ENCODE peak calls at places on chromosomes 13 and 19, in nine cellular contexts. U is upper lobe of right lung; O is kidney; B is PC-9; V is transverse colon; A is CD4-positive, alpha-beta memory T cell; R is upper lobe of left lung; J is GM23338; T is gastrocnemius medialis. C is an unnamed sample. For H3K36me3, the result is how much of the 10 kb centered on the place peaks cover.

GRCh38 chr19:30350995-30351394 is 21.2 kb upstream of the ZNF536 start:
- DNase-seq in U (no peak), O (no peak), B (no peak), V (no peak), A (no peak), R (no peak), J (no peak), T (no peak), C (no peak)

GRCh38 chr13:101144808-101145419 is 271.4 kb downstream of the NALCN start:
- DNase-seq in U (no peak), O (no peak), B (peak), V (no peak), A (peak), R (no peak), J (peak), T (no peak), C (no peak)

GRCh38 chr13:111204438-111205177 is 89.5 kb downstream of the ARHGEF7 start:
- DNase-seq in U (peak), O (no peak), B (no peak), V (no peak), A (no peak), R (peak), J (peak), T (no peak), C (no peak)

GRCh38 chr19:48713041-48713863 is 6.3 kb downstream of the MAMSTR start:
- DNase-seq in U (no peak), O (peak), B (peak), V (no peak), A (no peak), R (peak), J (peak), T (no peak), C (no peak)

GRCh38 chr19:50779504-50780457 is 9.5 kb downstream of the GPR32 start:
- DNase-seq in U (no peak), O (no peak), B (no peak), V (no peak), A (no peak), R (no peak), J (no peak), T (no peak), C (no peak)

GRCh38 chr19:57903298-57904174 is 12.9 kb downstream of the ZNF417 start:
- DNase-seq in U (no peak), O (no peak), B (no peak), V (no peak), A (peak), R (no peak), J (peak), T (no peak), C (no peak)

GRCh38 chr13:106532111-106532929 is 3.1 kb downstream of the EFNB2 start:
- DNase-seq in U (no peak), O (no peak), B (peak), V (no peak), A (no peak), R (no peak), J (no peak), T (no peak), C (no peak)

GRCh38 chr13:25943666-25944065 is 108.2 kb downstream of the SHISA2 start:
- DNase-seq in U (no peak), O (no peak), B (no peak), V (no peak), A (no peak), R (no peak), J (no peak), T (no peak), C (no peak)

GRCh38 chr13:30639671-30640070 is 22.0 kb downstream of the USPL1 start:
- DNase-seq in U (no peak), O (no peak), B (no peak), V (no peak), A (no peak), R (no peak), J (no peak), T (no peak), C (no peak)

GRCh38 chr19:45069056-45069455 is 7.2 kb downstream of the ZNF296 start:
- DNase-seq in U (no peak), O (no peak), B (peak), V (no peak), A (no peak), R (peak), J (peak), T (no peak), C (no peak)

GRCh38 chr13:21529102-21529893 is 70.2 kb upstream of the ZDHHC20 start:
- DNase-seq in U (no peak), O (no peak), B (no peak), V (no peak), A (no peak), R (no peak), J (no peak), T (no peak), C (no peak)

GRCh38 chr13:108213946-108214345 is 1.4 kb downstream of the LIG4 start:
- DNase-seq in U (no peak), O (no peak), B (no peak), V (no peak), A (no peak), R (no peak), J (no peak), T (no peak), C (no peak)

GRCh38 chr19:12159773-12160414 is 3.0 kb upstream of the ZNF136 start:
- DNase-seq in U (no peak), O (no peak), B (no peak), V (no peak), A (no peak), R (peak), J (peak), T (no peak), C (no peak)

GRCh38 chr19:51422053-51422448 is 4.6 kb upstream of the SIGLEC10 start:
- DNase-seq in U (peak), O (peak), B (peak), V (peak), A (peak), R (peak), J (peak), T (no peak), C (no peak)

GRCh38 chr13:52845766-52846566 is 2.5 kb downstream of the PCDH8 start:
- DNase-seq in U (peak), O (peak), B (no peak), V (peak), A (no peak), R (peak), J (peak), T (no peak), C (peak)

GRCh38 chr19:3644351-3645066 is 17.9 kb upstream of the CACTIN start:
- DNase-seq in U (no peak), O (no peak), B (no peak), V (no peak), A (no peak), R (peak), J (no peak), T (no peak), C (no peak)

GRCh38 chr19:3648037-3648905 is 21.7 kb upstream of the CACTIN start:
- DNase-seq in U (no peak), O (no peak), B (no peak), V (no peak), A (no peak), R (peak), J (no peak), T (no peak), C (no peak)

GRCh38 chr19:3645067-3645396 is 18.4 kb upstream of the CACTIN start:
- DNase-seq in U (no peak), O (no peak), B (no peak), V (no peak), A (no peak), R (peak), J (no peak), T (no peak), C (no peak)

GRCh38 chr19:3645726-3646125 is 19.1 kb upstream of the CACTIN start:
- DNase-seq in U (no peak), O (no peak), B (no peak), V (no peak), A (no peak), R (peak), J (no peak), T (no peak), C (no peak)

DNA sequence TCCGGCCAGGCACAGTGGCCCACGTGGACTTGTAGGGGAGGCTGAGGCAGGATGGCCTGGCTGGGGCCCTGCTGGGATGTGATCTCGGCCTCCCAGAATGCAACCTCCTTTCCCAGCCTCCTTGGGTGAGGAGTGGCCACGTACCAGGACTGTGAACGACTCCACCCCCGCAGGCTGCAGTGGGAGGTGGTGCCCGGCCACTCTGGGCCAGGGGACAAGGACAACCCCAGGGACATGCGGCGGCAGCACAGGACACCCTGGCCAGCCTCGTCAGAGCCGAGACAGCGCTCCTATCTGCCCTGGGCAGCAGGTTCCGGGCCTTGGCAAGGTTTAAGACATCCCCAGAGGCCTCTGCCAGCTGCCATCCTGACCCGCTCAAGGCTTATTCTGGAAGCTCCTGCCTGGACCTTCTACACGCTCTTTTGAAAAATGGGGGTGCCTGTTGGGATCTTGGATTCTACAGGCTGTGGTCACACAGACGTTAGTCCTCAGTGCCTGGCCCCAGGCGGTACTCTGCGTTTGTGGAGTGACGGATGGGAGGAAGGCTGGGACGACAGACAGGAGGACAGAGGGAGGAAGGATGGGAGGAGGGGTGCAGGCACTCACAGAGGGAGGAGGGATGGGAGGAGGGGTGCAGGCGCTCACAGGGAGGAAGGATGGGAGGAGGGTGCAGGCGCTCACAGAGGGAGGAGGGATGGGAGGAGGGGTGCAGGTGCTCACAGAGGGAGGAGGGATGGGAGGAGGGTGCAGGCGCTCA is 19.9 kb upstream of the CACTIN start:
- DNase-seq in U (no peak), O (no peak), B (no peak), V (no peak), A (no peak), R (peak), J (no peak), T (no peak), C (no peak)
- H3K36me3 ChIP-seq in U (under half), O (under half), B (under half), V (under half), A (under half), R (half or more), J (under half), T (under half), C (under half)

DNA sequence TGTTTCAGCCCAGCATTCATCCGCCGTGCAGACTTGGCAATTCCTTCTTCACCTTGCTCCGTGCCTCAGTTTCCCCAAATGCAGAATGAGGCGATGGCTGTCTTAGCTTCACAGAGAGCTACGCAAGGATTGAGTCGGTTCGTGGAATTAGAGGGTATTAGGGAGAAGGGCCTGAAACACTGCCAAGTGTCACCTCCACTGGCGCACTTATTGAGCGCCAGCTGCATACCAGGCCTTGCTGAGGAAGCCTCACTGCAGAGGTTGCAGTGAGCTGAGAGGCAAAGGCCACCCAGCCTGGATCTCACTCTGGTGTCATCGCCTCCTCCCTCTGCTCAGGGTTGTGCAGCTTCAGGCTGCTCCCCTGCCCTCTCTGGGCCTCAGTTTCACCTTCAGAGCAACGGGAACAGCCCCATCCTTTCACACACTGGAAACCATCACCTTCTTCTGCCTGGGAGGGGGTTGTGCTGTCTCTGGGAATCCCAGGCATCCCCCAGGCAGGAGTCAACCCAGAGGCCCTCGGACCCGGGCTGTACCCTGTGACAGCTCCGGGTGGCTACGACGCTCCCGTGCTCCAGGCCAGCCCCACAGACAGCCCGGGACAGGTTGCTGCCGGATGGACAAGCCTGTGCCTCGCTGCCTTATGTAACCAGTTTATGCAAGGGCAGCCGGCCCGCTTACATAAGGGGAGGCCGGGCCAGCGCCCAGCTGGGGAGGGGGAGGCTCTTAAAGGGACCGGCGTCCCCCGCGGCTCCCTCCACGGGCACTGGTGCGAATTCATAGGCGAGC is 31.9 kb downstream of the NFIC start:
- DNase-seq in U (peak), O (peak), B (no peak), V (peak), A (no peak), R (peak), J (peak), T (peak), C (no peak)
- H3K4me3 ChIP-seq in U (peak), O (peak), B (no peak), V (no peak), A (no peak), R (peak), J (peak), T (peak), C (no peak)

GRCh38 chr19:17450264-17451075 is 2.0 kb upstream of the TMEM221 start:
- DNase-seq in U (no peak), O (no peak), B (peak), V (no peak), A (no peak), R (no peak), J (no peak), T (no peak), C (peak)
- H3K27ac ChIP-seq in U (no peak), O (no peak), B (peak), V (no peak), A (no peak), R (no peak), J (no peak), T (no peak), C (peak)

DNA sequence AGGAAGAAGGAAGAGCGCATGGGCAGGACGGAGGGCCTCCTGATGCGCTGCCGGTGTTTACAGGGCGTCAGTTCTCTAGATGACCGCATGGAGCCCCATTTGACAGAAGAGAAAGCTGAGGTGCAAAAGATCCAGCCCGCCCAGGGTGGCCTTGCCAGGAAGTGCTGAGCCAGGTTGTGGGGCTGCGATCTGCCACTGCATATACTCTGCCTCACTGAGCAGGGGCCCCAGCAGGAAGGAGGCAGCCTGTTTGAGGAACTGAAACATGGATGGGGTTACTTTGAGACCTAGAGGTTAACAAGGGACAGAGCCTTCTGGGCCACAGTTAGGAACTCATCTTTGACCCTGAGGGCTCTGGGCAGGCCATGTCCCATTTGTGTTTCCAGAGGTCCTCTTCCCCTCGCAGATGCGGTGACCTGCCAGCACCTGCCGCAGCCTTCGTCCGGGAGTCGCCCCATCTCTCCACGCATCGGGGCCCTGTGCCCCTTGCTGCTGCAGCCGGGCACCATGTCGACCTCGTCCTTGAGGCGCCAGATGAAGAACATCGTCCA is 3.2 kb downstream of the EPN1 start:
- DNase-seq in U (no peak), O (peak), B (no peak), V (peak), A (no peak), R (peak), J (no peak), T (peak), C (no peak)
- H3K36me3 ChIP-seq in U (half or more), O (under half), B (under half), V (under half), A (under half), R (half or more), J (under half), T (under half), C (half or more)

DNA sequence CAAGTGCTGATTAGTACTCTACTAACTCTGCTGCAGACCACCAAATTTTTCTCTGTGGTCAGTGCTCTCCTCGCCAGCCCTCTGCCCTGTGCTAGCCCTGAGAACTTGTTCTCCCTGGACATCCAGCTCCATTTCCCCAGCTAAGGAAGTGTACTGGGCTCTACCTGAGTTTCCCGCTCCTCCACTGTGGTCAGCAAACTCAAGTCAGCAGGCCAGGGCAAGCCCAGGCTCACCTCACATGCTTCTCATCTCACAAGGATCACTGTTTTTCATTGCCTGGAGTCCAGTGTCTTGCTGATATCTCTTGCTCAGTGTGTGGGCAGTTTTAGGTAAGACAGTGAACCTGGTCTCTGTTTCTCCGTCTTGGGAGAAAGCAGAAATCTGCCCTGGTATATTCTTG is 201.4 kb downstream of the FOXO1 start:
- DNase-seq in U (no peak), O (no peak), B (no peak), V (no peak), A (no peak), R (no peak), J (no peak), T (no peak), C (no peak)
- H3K4me3 ChIP-seq in U (no peak), O (no peak), B (no peak), V (no peak), A (no peak), R (no peak), J (no peak), T (no peak), C (no peak)

DNA sequence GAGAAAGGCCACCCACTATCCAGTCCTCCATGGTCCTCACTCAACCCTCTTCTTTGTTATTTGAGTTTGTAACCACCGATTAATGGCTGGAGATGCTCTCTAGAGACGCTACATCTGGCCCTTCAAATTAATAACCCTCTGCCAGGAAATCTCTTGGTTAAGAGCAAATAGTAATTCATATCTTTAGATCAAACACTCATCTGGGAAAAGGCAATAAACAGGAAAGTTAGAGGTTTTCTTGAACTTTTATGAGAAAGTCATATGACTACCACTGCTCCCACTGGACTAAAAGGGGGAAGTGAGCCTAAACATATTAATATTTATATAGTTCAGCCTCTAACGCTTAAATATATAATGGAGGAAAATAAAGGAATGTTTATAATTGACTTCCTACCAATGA is 2.9 kb downstream of the TBC1D4 start:
- DNase-seq in U (no peak), O (no peak), B (no peak), V (no peak), A (no peak), R (no peak), J (no peak), T (no peak), C (no peak)
- H3K27ac ChIP-seq in U (no peak), O (no peak), B (no peak), V (no peak), A (no peak), R (no peak), J (no peak), T (peak), C (no peak)